ENCODE peak calls at places on chromosome 5, in nine cellular contexts. One of them, this sample, is unnamed.

GRCh38 chr5:144183254-144183889 is 12.7 kb downstream of the KCTD16 start:
- DNase-seq in K562: peak; percentile 14
- DNase-seq in sigmoid colon: no peak
- DNase-seq in A549: peak; percentile 21
- DNase-seq in stomach: no peak
- DNase-seq in ovary: no peak
- DNase-seq in transverse colon: no peak
- DNase-seq in HepG2: no peak
- DNase-seq in esophagus muscularis mucosa: no peak
- DNase-seq in this sample: no peak

GRCh38 chr5:34889394-34889793 is 25.9 kb downstream of the RAD1 start:
- DNase-seq in K562: no peak
- DNase-seq in sigmoid colon: no peak
- DNase-seq in A549: no peak
- DNase-seq in stomach: no peak
- DNase-seq in ovary: no peak
- DNase-seq in transverse colon: no peak
- DNase-seq in HepG2: peak; percentile 68
- DNase-seq in esophagus muscularis mucosa: no peak
- DNase-seq in this sample: no peak

GRCh38 chr5:41345295-41345694 is 132.0 kb upstream of the C6 start:
- DNase-seq in K562: no peak
- DNase-seq in sigmoid colon: no peak
- DNase-seq in A549: no peak
- DNase-seq in stomach: no peak
- DNase-seq in ovary: no peak
- DNase-seq in transverse colon: no peak
- DNase-seq in HepG2: no peak
- DNase-seq in esophagus muscularis mucosa: no peak
- DNase-seq in this sample: no peak

GRCh38 chr5:157343842-157344790 is 78.2 kb downstream of the CYFIP2 start:
- DNase-seq in K562: no peak
- DNase-seq in sigmoid colon: no peak
- DNase-seq in A549: no peak
- DNase-seq in stomach: no peak
- DNase-seq in ovary: no peak
- DNase-seq in transverse colon: no peak
- DNase-seq in HepG2: no peak
- DNase-seq in esophagus muscularis mucosa: no peak
- DNase-seq in this sample: no peak

GRCh38 chr5:138925090-138925635 is 50.0 kb upstream of the LRRTM2 start:
- DNase-seq in K562: no peak
- DNase-seq in sigmoid colon: no peak
- DNase-seq in A549: no peak
- DNase-seq in stomach: no peak
- DNase-seq in ovary: no peak
- DNase-seq in transverse colon: no peak
- DNase-seq in HepG2: no peak
- DNase-seq in esophagus muscularis mucosa: no peak
- DNase-seq in this sample: no peak

GRCh38 chr5:153749941-153750340 is 259.5 kb downstream of the GRIA1 start:
- DNase-seq in K562: no peak
- DNase-seq in sigmoid colon: no peak
- DNase-seq in A549: no peak
- DNase-seq in stomach: no peak
- DNase-seq in ovary: no peak
- DNase-seq in transverse colon: no peak
- DNase-seq in HepG2: no peak
- DNase-seq in esophagus muscularis mucosa: no peak
- DNase-seq in this sample: no peak

GRCh38 chr5:33470544-33470943 is 29.8 kb downstream of the TARS1 start:
- DNase-seq in K562: peak; percentile 27
- DNase-seq in sigmoid colon: no peak
- DNase-seq in A549: peak; percentile 18
- DNase-seq in stomach: no peak
- DNase-seq in ovary: no peak
- DNase-seq in transverse colon: no peak
- DNase-seq in HepG2: peak; percentile 16
- DNase-seq in esophagus muscularis mucosa: no peak
- DNase-seq in this sample: peak; percentile 9

GRCh38 chr5:122775713-122776084 is 819 bp downstream of the SNX2 start:
- DNase-seq in K562: no peak
- DNase-seq in sigmoid colon: no peak
- DNase-seq in A549: no peak
- DNase-seq in stomach: no peak
- DNase-seq in ovary: no peak
- DNase-seq in transverse colon: no peak
- DNase-seq in HepG2: no peak
- DNase-seq in esophagus muscularis mucosa: no peak
- DNase-seq in this sample: no peak

GRCh38 chr5:110038297-110038997 is 348.7 kb downstream of the MAN2A1 start:
- DNase-seq in K562: no peak
- DNase-seq in sigmoid colon: no peak
- DNase-seq in A549: no peak
- DNase-seq in stomach: no peak
- DNase-seq in ovary: no peak
- DNase-seq in transverse colon: no peak
- DNase-seq in HepG2: no peak
- DNase-seq in esophagus muscularis mucosa: no peak
- DNase-seq in this sample: no peak

GRCh38 chr5:151717390-151717789 is 30.7 kb upstream of the SPARC start:
- DNase-seq in K562: no peak
- DNase-seq in sigmoid colon: no peak
- DNase-seq in A549: no peak
- DNase-seq in stomach: no peak
- DNase-seq in ovary: no peak
- DNase-seq in transverse colon: no peak
- DNase-seq in HepG2: no peak
- DNase-seq in esophagus muscularis mucosa: no peak
- DNase-seq in this sample: no peak

GRCh38 chr5:131640043-131640856 is 5.2 kb upstream of the RAPGEF6 start:
- DNase-seq in K562: peak; percentile 28
- DNase-seq in sigmoid colon: no peak
- DNase-seq in A549: no peak
- DNase-seq in stomach: no peak
- DNase-seq in ovary: no peak
- DNase-seq in transverse colon: no peak
- DNase-seq in HepG2: no peak
- DNase-seq in esophagus muscularis mucosa: no peak
- DNase-seq in this sample: no peak

GRCh38 chr5:165138261-165138660 is 1632.8 kb downstream of the MAT2B start:
- DNase-seq in K562: no peak
- DNase-seq in sigmoid colon: no peak
- DNase-seq in A549: no peak
- DNase-seq in stomach: no peak
- DNase-seq in ovary: no peak
- DNase-seq in transverse colon: no peak
- DNase-seq in HepG2: no peak
- DNase-seq in esophagus muscularis mucosa: no peak
- DNase-seq in this sample: no peak

GRCh38 chr5:68436686-68437520 is 221.3 kb downstream of the PIK3R1 start:
- DNase-seq in K562: no peak
- DNase-seq in sigmoid colon: no peak
- DNase-seq in A549: no peak
- DNase-seq in stomach: no peak
- DNase-seq in ovary: no peak
- DNase-seq in transverse colon: no peak
- DNase-seq in HepG2: no peak
- DNase-seq in esophagus muscularis mucosa: no peak
- DNase-seq in this sample: no peak

GRCh38 chr5:68432682-68433081 is 217.1 kb downstream of the PIK3R1 start:
- DNase-seq in K562: no peak
- DNase-seq in sigmoid colon: no peak
- DNase-seq in A549: no peak
- DNase-seq in stomach: no peak
- DNase-seq in ovary: no peak
- DNase-seq in transverse colon: no peak
- DNase-seq in HepG2: no peak
- DNase-seq in esophagus muscularis mucosa: no peak
- DNase-seq in this sample: no peak

GRCh38 chr5:68435611-68436010 is 220.1 kb downstream of the PIK3R1 start:
- DNase-seq in K562: no peak
- DNase-seq in sigmoid colon: no peak
- DNase-seq in A549: no peak
- DNase-seq in stomach: no peak
- DNase-seq in ovary: no peak
- DNase-seq in transverse colon: peak; percentile 21
- DNase-seq in HepG2: no peak
- DNase-seq in esophagus muscularis mucosa: no peak
- DNase-seq in this sample: no peak

GRCh38 chr5:68431601-68432337 is 216.2 kb downstream of the PIK3R1 start:
- DNase-seq in K562: no peak
- DNase-seq in sigmoid colon: no peak
- DNase-seq in A549: no peak
- DNase-seq in stomach: no peak
- DNase-seq in ovary: no peak
- DNase-seq in transverse colon: no peak
- DNase-seq in HepG2: no peak
- DNase-seq in esophagus muscularis mucosa: no peak
- DNase-seq in this sample: no peak

DNA sequence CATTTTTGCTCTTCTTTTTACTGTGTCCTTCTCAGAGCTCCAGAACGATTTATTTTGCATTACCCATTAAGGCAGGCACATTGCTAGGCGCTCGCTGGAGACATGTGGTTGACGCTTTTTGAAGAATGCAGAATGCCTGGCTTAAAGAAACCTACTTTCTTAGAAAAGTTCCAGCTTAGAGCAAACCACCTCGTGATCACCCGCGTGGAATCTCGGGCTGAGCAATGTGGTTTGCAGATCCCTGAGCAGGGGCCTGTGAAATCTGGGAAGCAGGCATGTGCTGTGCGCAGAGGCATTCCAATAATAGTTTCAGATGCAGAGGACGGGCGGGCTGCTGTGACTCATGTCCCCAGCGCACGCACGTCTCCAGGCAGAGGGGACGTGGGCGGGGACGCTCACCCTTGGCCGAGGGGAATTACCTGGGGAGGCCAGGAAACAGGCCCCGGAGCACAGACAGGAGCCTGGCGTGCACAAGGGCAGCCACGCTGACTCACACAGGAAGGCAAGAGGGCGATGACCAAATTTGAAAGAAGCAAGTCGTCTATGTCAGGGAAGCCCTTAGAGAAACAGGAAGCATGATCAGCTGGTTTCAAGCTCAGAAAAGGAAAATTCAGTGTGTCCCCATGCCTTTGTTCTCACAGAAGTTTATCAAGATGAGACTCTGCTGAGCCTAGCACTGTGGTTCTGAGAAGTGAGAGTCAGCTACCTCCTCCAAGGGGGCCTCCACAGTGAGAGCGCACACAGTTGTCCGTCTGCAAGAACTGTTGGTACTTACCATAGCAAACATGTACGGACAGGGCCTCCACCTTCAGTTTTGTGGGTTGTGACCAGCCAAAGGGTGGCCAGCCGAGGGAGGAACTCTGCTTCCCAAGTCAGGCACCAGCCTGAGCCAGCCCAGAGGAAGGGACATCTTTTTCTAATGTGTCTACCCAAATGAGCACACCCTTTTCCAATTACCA is 218.6 kb downstream of the PIK3R1 start:
- DNase-seq in K562: peak; percentile 87
- DNase-seq in sigmoid colon: peak; percentile 85
- DNase-seq in A549: peak; percentile 75
- DNase-seq in stomach: peak; percentile 85
- DNase-seq in ovary: peak; percentile 35
- DNase-seq in transverse colon: peak; percentile 71
- DNase-seq in HepG2: peak; percentile 70
- DNase-seq in esophagus muscularis mucosa: peak; percentile 93
- DNase-seq in this sample: peak; percentile 54
- TF ChIP-seq EP300 in K562: peak; percentile 54
- TF ChIP-seq EP300 in sigmoid colon: peak; percentile 40
- TF ChIP-seq EP300 in A549: no peak
- TF ChIP-seq EP300 in stomach: no peak
- TF ChIP-seq EP300 in ovary: peak; percentile 36
- TF ChIP-seq EP300 in transverse colon: peak; percentile 29
- TF ChIP-seq EP300 in HepG2: no peak
- TF ChIP-seq EP300 in esophagus muscularis mucosa: no peak
- TF ChIP-seq EP300 in this sample: peak; percentile 75

DNA sequence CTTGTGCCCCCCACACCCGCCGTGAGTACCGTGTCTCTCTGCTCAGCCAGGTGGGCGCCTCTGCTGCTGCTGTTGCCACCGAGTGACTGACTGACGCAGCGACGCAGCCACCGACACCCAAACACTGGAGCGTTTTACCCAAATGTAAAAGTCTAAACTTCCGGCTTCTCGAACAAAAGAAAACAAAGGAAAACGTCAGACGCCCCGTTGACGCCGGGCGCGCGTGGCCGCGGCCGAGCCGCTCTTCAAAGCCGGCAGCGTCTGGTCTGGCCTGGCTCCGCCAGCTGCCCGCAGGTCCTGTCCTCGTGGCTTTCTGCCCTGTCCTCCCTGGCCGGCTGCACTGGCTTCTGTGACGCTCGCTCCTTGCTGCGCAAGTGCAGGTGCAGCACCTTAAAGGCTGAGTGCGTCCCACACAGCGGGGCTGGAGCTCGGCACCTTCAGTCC is 41.4 kb upstream of the CLPTM1L start:
- DNase-seq in K562: peak; percentile 23
- DNase-seq in sigmoid colon: no peak
- DNase-seq in A549: no peak
- DNase-seq in stomach: peak; percentile 85
- DNase-seq in ovary: peak; percentile 57
- DNase-seq in transverse colon: peak; percentile 68
- DNase-seq in HepG2: no peak
- DNase-seq in esophagus muscularis mucosa: no peak
- DNase-seq in this sample: no peak
- TF ChIP-seq POLR2A in K562: no peak
- TF ChIP-seq POLR2A in sigmoid colon: no peak
- TF ChIP-seq POLR2A in A549: no peak
- TF ChIP-seq POLR2A in stomach: no peak
- TF ChIP-seq POLR2A in ovary: no peak
- TF ChIP-seq POLR2A in transverse colon: peak; percentile 75
- TF ChIP-seq POLR2A in HepG2: no peak
- TF ChIP-seq POLR2A in esophagus muscularis mucosa: no peak
- TF ChIP-seq POLR2A in this sample: no peak

DNA sequence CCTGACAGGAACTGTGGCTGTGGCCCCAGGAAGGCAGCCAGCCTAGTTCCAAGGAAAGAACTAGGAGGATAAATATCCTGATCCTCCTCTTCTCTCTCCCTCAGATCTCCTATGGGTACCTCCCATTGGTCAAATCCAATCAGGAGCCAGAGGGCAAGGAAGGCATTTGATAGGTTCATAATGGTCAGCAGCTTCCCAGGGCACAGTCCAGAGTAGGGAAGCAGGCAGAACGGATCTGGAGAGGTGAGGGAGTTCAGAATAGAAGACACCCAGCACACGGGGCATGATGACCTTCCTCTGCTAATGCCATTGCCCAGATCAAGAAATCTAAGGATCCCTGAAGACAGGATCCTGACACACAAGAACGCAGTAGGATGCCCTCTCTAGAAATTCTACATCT is 8.6 kb downstream of the ABLIM3 start:
- DNase-seq in K562: no peak
- DNase-seq in sigmoid colon: no peak
- DNase-seq in A549: no peak
- DNase-seq in stomach: no peak
- DNase-seq in ovary: no peak
- DNase-seq in transverse colon: no peak
- DNase-seq in HepG2: no peak
- DNase-seq in esophagus muscularis mucosa: no peak
- DNase-seq in this sample: no peak
- H3K4me1 ChIP-seq in K562: peaks cover 29% of the 10 kb centered on the region
- H3K4me1 ChIP-seq in sigmoid colon: no peaks in the 10 kb centered on the region
- H3K4me1 ChIP-seq in A549: peaks cover 23% of the 10 kb centered on the region
- H3K4me1 ChIP-seq in stomach: peaks cover 31% of the 10 kb centered on the region
- H3K4me1 ChIP-seq in ovary: no peaks in the 10 kb centered on the region
- H3K4me1 ChIP-seq in transverse colon: no peaks in the 10 kb centered on the region
- H3K4me1 ChIP-seq in HepG2: peaks cover 83% of the 10 kb centered on the region
- H3K4me1 ChIP-seq in esophagus muscularis mucosa: peaks cover 52% of the 10 kb centered on the region
- H3K4me1 ChIP-seq in this sample: peaks cover 10% of the 10 kb centered on the region

GRCh38 chr5:180495292-180495691 is 1.1 kb downstream of the CNOT6 start:
- DNase-seq in K562: no peak
- DNase-seq in sigmoid colon: no peak
- DNase-seq in A549: no peak
- DNase-seq in stomach: no peak
- DNase-seq in ovary: no peak
- DNase-seq in transverse colon: no peak
- DNase-seq in HepG2: no peak
- DNase-seq in esophagus muscularis mucosa: no peak
- DNase-seq in this sample: no peak
- TF ChIP-seq EP300 in K562: no peak
- TF ChIP-seq EP300 in sigmoid colon: no peak
- TF ChIP-seq EP300 in A549: no peak
- TF ChIP-seq EP300 in stomach: no peak
- TF ChIP-seq EP300 in ovary: no peak
- TF ChIP-seq EP300 in transverse colon: no peak
- TF ChIP-seq EP300 in HepG2: no peak
- TF ChIP-seq EP300 in esophagus muscularis mucosa: no peak
- TF ChIP-seq EP300 in this sample: no peak

This sample was measured in tibial nerve.